ENCODE peak calls at places on chromosomes 7 and 10, in seven cellular contexts. S is occipital lobe, K is BE2C, A is substantia nigra, Q is NCI-H1092, F is psoas muscle, J is colonic mucosa. N is an unnamed sample.

GRCh38 chr7:44061645-44062179 is 3.7 kb downstream of the PGAM2 start:
- DNase-seq in A (no peak), Q (no peak), F (peak; percentile 19), J (no peak), S (no peak), K (peak; percentile 13), N (no peak)

GRCh38 chr10:124717358-124717757 is 26.8 kb downstream of the FAM53B start:
- DNase-seq in J (no peak), S (no peak), Q (no peak), F (peak; percentile 24), K (no peak), A (no peak), N (no peak)

GRCh38 chr10:14022052-14022451 is 308.7 kb downstream of the FRMD4A start:
- DNase-seq in S (no peak), Q (no peak), J (no peak), K (no peak), A (no peak), F (no peak), N (no peak)

GRCh38 chr10:51006686-51007085 is 67.6 kb upstream of the PRKG1 start:
- DNase-seq in A (no peak), F (no peak), S (no peak), K (no peak), Q (no peak), J (no peak), N (no peak)

GRCh38 chr10:132546567-132547420 is 9.2 kb downstream of the INPP5A start:
- DNase-seq in F (peak; percentile 45), J (no peak), K (peak; percentile 55), A (peak; percentile 31), Q (peak; percentile 31), S (no peak), N (peak; percentile 1)

GRCh38 chr7:2409745-2410414 is 6.5 kb downstream of the CHST12 start:
- DNase-seq in A (no peak), S (no peak), F (no peak), Q (no peak), K (peak; percentile 60), J (no peak), N (no peak)

GRCh38 chr10:91624633-91625032 is 8.2 kb downstream of the PPP1R3C start:
- DNase-seq in Q (no peak), A (no peak), S (no peak), F (no peak), J (no peak), K (no peak), N (no peak)

GRCh38 chr7:28953628-28954027 is 4.5 kb downstream of the TRIL start:
- DNase-seq in K (peak; percentile 71), J (no peak), A (no peak), S (no peak), F (no peak), Q (no peak), N (no peak)

GRCh38 chr7:37921340-37921805 is 933 bp downstream of the EPDR1 start:
- DNase-seq in S (no peak), Q (peak; percentile 42), F (peak; percentile 67), A (peak; percentile 58), K (peak; percentile 37), J (peak; percentile 38), N (no peak)

GRCh38 chr7:81111358-81111757 is 192.5 kb upstream of the SEMA3C start:
- DNase-seq in F (no peak), S (no peak), J (no peak), A (no peak), K (no peak), Q (no peak), N (no peak)

GRCh38 chr10:58266826-58267712 is 625 bp downstream of the IPMK start:
- DNase-seq in A (peak; percentile 60), K (peak; percentile 27), F (peak; percentile 81), Q (no peak), J (peak; percentile 79), S (no peak), N (peak; percentile 7)

GRCh38 chr7:132577206-132578049 is 1.2 kb upstream of the PLXNA4 start:
- DNase-seq in F (peak; percentile 80), S (peak; percentile 74), A (peak; percentile 77), Q (peak; percentile 80), K (peak; percentile 91), J (peak; percentile 44), N (peak; percentile 20)

GRCh38 chr7:26201261-26202018 is at the start of gene CBX3:
- DNase-seq in A (peak; percentile 92), F (peak; percentile 96), J (peak; percentile 94), Q (peak; percentile 97), K (peak; percentile 97), S (peak; percentile 84), N (peak; percentile 34)

GRCh38 chr10:130844264-130844761 is 467.2 kb downstream of the TCERG1L start:
- DNase-seq in S (no peak), J (no peak), A (no peak), F (no peak), K (no peak), Q (no peak), N (no peak)

GRCh38 chr10:8211631-8212030 is 157.1 kb downstream of the GATA3 start:
- DNase-seq in K (no peak), F (no peak), A (no peak), Q (no peak), S (no peak), J (no peak), N (no peak)

GRCh38 chr7:100824499-100825214 is 2.7 kb downstream of the EPHB4 start:
- DNase-seq in A (no peak), F (peak; percentile 43), K (no peak), Q (no peak), S (no peak), J (no peak), N (no peak)

GRCh38 chr10:44154956-44155355 is 229.9 kb downstream of the CXCL12 start:
- DNase-seq in K (no peak), Q (no peak), A (no peak), S (no peak), F (no peak), J (no peak), N (no peak)

GRCh38 chr10:36358736-36359135 is 716.6 kb upstream of the FZD8 start:
- DNase-seq in F (no peak), K (no peak), S (no peak), Q (no peak), A (no peak), J (no peak), N (no peak)

GRCh38 chr7:2544541-2545188 is 10.7 kb downstream of the BRAT1 start:
- DNase-seq in A (no peak), J (no peak), K (no peak), Q (no peak), F (no peak), S (no peak), N (no peak)

GRCh38 chr7:130489140-130489967 is 2.5 kb upstream of the MEST start:
- DNase-seq in S (no peak), K (no peak), Q (no peak), J (no peak), A (no peak), F (no peak), N (no peak)

GRCh38 chr10:101833466-101833865 is 10.1 kb downstream of the KCNIP2 start:
- DNase-seq in Q (no peak), F (no peak), S (no peak), A (no peak), K (no peak), J (no peak), N (no peak)

GRCh38 chr10:92690211-92691041 is 671 bp downstream of the HHEX start:
- DNase-seq in F (peak; percentile 74), Q (no peak), K (no peak), A (peak; percentile 16), J (peak; percentile 51), S (no peak), N (no peak)

GRCh38 chr10:93806882-93807281 is 49.1 kb downstream of the LGI1 start:
- DNase-seq in A (no peak), K (peak; percentile 39), Q (no peak), F (no peak), J (no peak), S (no peak), N (no peak)

GRCh38 chr7:150983893-150984368 is 5.8 kb upstream of the KCNH2 start:
- DNase-seq in S (no peak), Q (no peak), A (no peak), K (no peak), F (no peak), J (no peak), N (no peak)

GRCh38 chr10:77351386-77351785 is 286.2 kb downstream of the KCNMA1 start:
- DNase-seq in J (no peak), K (peak; percentile 20), A (no peak), S (no peak), F (no peak), Q (no peak), N (no peak)

GRCh38 chr10:77989081-77989724 is 40.1 kb downstream of the POLR3A start:
- DNase-seq in F (peak; percentile 82), Q (no peak), A (peak; percentile 30), S (peak; percentile 31), J (no peak), K (no peak), N (peak; percentile 57)

GRCh38 chr10:108639010-108639409 is 1284.3 kb downstream of the XPNPEP1 start:
- DNase-seq in K (no peak), A (no peak), S (no peak), F (no peak), Q (no peak), J (no peak), N (no peak)

GRCh38 chr7:83149466-83149865 is 13.2 kb downstream of the PCLO start:
- DNase-seq in Q (no peak), A (no peak), F (no peak), S (no peak), K (no peak), J (no peak), N (no peak)